ENCODE peak calls at places on chromosomes 16 and 17, in seven cellular contexts. One of them, this sample, is unnamed.

GRCh38 chr16:17945080-17945601 is 391.4 kb downstream of the NPIPA8 start:
- DNase-seq in CD4-positive, alpha-beta T cell: no peak
- DNase-seq in AG04450: no peak
- DNase-seq in SK-N-MC: no peak
- DNase-seq in heart right ventricle: no peak
- DNase-seq in uterus: no peak
- DNase-seq in substantia nigra: no peak
- DNase-seq in this sample: no peak

GRCh38 chr17:63537991-63538692 is 12.1 kb upstream of the DCAF7 start:
- DNase-seq in CD4-positive, alpha-beta T cell: no peak
- DNase-seq in AG04450: no peak
- DNase-seq in SK-N-MC: no peak
- DNase-seq in heart right ventricle: no peak
- DNase-seq in uterus: no peak
- DNase-seq in substantia nigra: no peak
- DNase-seq in this sample: no peak

GRCh38 chr17:385836-386144 is 33.2 kb upstream of the RPH3AL start:
- DNase-seq in CD4-positive, alpha-beta T cell: no peak
- DNase-seq in AG04450: no peak
- DNase-seq in SK-N-MC: no peak
- DNase-seq in heart right ventricle: no peak
- DNase-seq in uterus: no peak
- DNase-seq in substantia nigra: no peak
- DNase-seq in this sample: no peak

GRCh38 chr16:74304164-74304834 is 7.7 kb downstream of the PSMD7 start:
- DNase-seq in CD4-positive, alpha-beta T cell: no peak
- DNase-seq in AG04450: no peak
- DNase-seq in SK-N-MC: no peak
- DNase-seq in heart right ventricle: no peak
- DNase-seq in uterus: no peak
- DNase-seq in substantia nigra: no peak
- DNase-seq in this sample: no peak

GRCh38 chr16:369866-370436 is 387 bp downstream of the MRPL28 start:
- DNase-seq in CD4-positive, alpha-beta T cell: no peak
- DNase-seq in AG04450: no peak
- DNase-seq in SK-N-MC: no peak
- DNase-seq in heart right ventricle: no peak
- DNase-seq in uterus: no peak
- DNase-seq in substantia nigra: no peak
- DNase-seq in this sample: no peak

GRCh38 chr16:17362946-17363345 is 107.8 kb downstream of the XYLT1 start:
- DNase-seq in CD4-positive, alpha-beta T cell: no peak
- DNase-seq in AG04450: no peak
- DNase-seq in SK-N-MC: no peak
- DNase-seq in heart right ventricle: no peak
- DNase-seq in uterus: no peak
- DNase-seq in substantia nigra: no peak
- DNase-seq in this sample: no peak

GRCh38 chr17:77382356-77382911 is 241.7 kb downstream of the SEC14L1 start:
- DNase-seq in CD4-positive, alpha-beta T cell: peak
- DNase-seq in AG04450: no peak
- DNase-seq in SK-N-MC: no peak
- DNase-seq in heart right ventricle: no peak
- DNase-seq in uterus: no peak
- DNase-seq in substantia nigra: no peak
- DNase-seq in this sample: no peak

GRCh38 chr17:14004927-14005630 is 64.2 kb upstream of the COX10 start:
- DNase-seq in CD4-positive, alpha-beta T cell: no peak
- DNase-seq in AG04450: no peak
- DNase-seq in SK-N-MC: no peak
- DNase-seq in heart right ventricle: no peak
- DNase-seq in uterus: no peak
- DNase-seq in substantia nigra: no peak
- DNase-seq in this sample: no peak

GRCh38 chr17:71110326-71110725 is 941.0 kb downstream of the KCNJ2 start:
- DNase-seq in CD4-positive, alpha-beta T cell: no peak
- DNase-seq in AG04450: no peak
- DNase-seq in SK-N-MC: no peak
- DNase-seq in heart right ventricle: no peak
- DNase-seq in uterus: no peak
- DNase-seq in substantia nigra: no peak
- DNase-seq in this sample: no peak

GRCh38 chr17:56222255-56222654 is 69.0 kb downstream of the ANKFN1 start:
- DNase-seq in CD4-positive, alpha-beta T cell: no peak
- DNase-seq in AG04450: no peak
- DNase-seq in SK-N-MC: no peak
- DNase-seq in heart right ventricle: no peak
- DNase-seq in uterus: no peak
- DNase-seq in substantia nigra: no peak
- DNase-seq in this sample: no peak

GRCh38 chr17:73782641-73783381 is 138.6 kb upstream of the SDK2 start:
- DNase-seq in CD4-positive, alpha-beta T cell: no peak
- DNase-seq in AG04450: no peak
- DNase-seq in SK-N-MC: no peak
- DNase-seq in heart right ventricle: no peak
- DNase-seq in uterus: no peak
- DNase-seq in substantia nigra: no peak
- DNase-seq in this sample: no peak

GRCh38 chr17:79988163-79988971 is 47.3 kb downstream of the TBC1D16 start:
- DNase-seq in CD4-positive, alpha-beta T cell: no peak
- DNase-seq in AG04450: peak
- DNase-seq in SK-N-MC: no peak
- DNase-seq in heart right ventricle: no peak
- DNase-seq in uterus: peak
- DNase-seq in substantia nigra: no peak
- DNase-seq in this sample: no peak

GRCh38 chr17:62673614-62674362 is 46.3 kb downstream of the MRC2 start:
- DNase-seq in CD4-positive, alpha-beta T cell: no peak
- DNase-seq in AG04450: no peak
- DNase-seq in SK-N-MC: no peak
- DNase-seq in heart right ventricle: no peak
- DNase-seq in uterus: no peak
- DNase-seq in substantia nigra: no peak
- DNase-seq in this sample: peak

GRCh38 chr16:64305663-64306062 is 816.2 kb downstream of the CDH11 start:
- DNase-seq in CD4-positive, alpha-beta T cell: no peak
- DNase-seq in AG04450: no peak
- DNase-seq in SK-N-MC: no peak
- DNase-seq in heart right ventricle: no peak
- DNase-seq in uterus: no peak
- DNase-seq in substantia nigra: no peak
- DNase-seq in this sample: no peak

GRCh38 chr16:50683689-50684374 is 2.7 kb upstream of the SNX20 start:
- DNase-seq in CD4-positive, alpha-beta T cell: peak
- DNase-seq in AG04450: no peak
- DNase-seq in SK-N-MC: no peak
- DNase-seq in heart right ventricle: no peak
- DNase-seq in uterus: no peak
- DNase-seq in substantia nigra: no peak
- DNase-seq in this sample: no peak
- H3K27ac ChIP-seq in CD4-positive, alpha-beta T cell: peak
- H3K27ac ChIP-seq in AG04450: no peak
- H3K27ac ChIP-seq in SK-N-MC: no peak
- H3K27ac ChIP-seq in heart right ventricle: no peak
- H3K27ac ChIP-seq in uterus: no peak
- H3K27ac ChIP-seq in substantia nigra: no peak
- H3K27ac ChIP-seq in this sample: no peak

GRCh38 chr16:84184775-84185174 is 2.1 kb downstream of the TAF1C start:
- DNase-seq in CD4-positive, alpha-beta T cell: no peak
- DNase-seq in AG04450: no peak
- DNase-seq in SK-N-MC: no peak
- DNase-seq in heart right ventricle: peak
- DNase-seq in uterus: no peak
- DNase-seq in substantia nigra: no peak
- DNase-seq in this sample: no peak
- H3K27ac ChIP-seq in CD4-positive, alpha-beta T cell: no peak
- H3K27ac ChIP-seq in AG04450: no peak
- H3K27ac ChIP-seq in SK-N-MC: no peak
- H3K27ac ChIP-seq in heart right ventricle: peak
- H3K27ac ChIP-seq in uterus: no peak
- H3K27ac ChIP-seq in substantia nigra: no peak
- H3K27ac ChIP-seq in this sample: no peak

GRCh38 chr16:86579268-86580062 is 1.1 kb downstream of the FOXL1 start:
- DNase-seq in CD4-positive, alpha-beta T cell: no peak
- DNase-seq in AG04450: no peak
- DNase-seq in SK-N-MC: no peak
- DNase-seq in heart right ventricle: no peak
- DNase-seq in uterus: no peak
- DNase-seq in substantia nigra: no peak
- DNase-seq in this sample: no peak

GRCh38 chr16:86578499-86579267 is at the start of gene FOXL1:
- DNase-seq in CD4-positive, alpha-beta T cell: no peak
- DNase-seq in AG04450: peak
- DNase-seq in SK-N-MC: no peak
- DNase-seq in heart right ventricle: no peak
- DNase-seq in uterus: no peak
- DNase-seq in substantia nigra: no peak
- DNase-seq in this sample: no peak

GRCh38 chr16:86576591-86577313 is 1.6 kb upstream of the FOXL1 start:
- DNase-seq in CD4-positive, alpha-beta T cell: no peak
- DNase-seq in AG04450: peak
- DNase-seq in SK-N-MC: no peak
- DNase-seq in heart right ventricle: no peak
- DNase-seq in uterus: no peak
- DNase-seq in substantia nigra: no peak
- DNase-seq in this sample: no peak

GRCh38 chr16:86577314-86577971 is 906 bp upstream of the FOXL1 start:
- DNase-seq in CD4-positive, alpha-beta T cell: no peak
- DNase-seq in AG04450: peak
- DNase-seq in SK-N-MC: no peak
- DNase-seq in heart right ventricle: no peak
- DNase-seq in uterus: no peak
- DNase-seq in substantia nigra: no peak
- DNase-seq in this sample: no peak

GRCh38 chr16:86578056-86578455 is 293 bp upstream of the FOXL1 start:
- DNase-seq in CD4-positive, alpha-beta T cell: no peak
- DNase-seq in AG04450: peak
- DNase-seq in SK-N-MC: no peak
- DNase-seq in heart right ventricle: no peak
- DNase-seq in uterus: no peak
- DNase-seq in substantia nigra: no peak
- DNase-seq in this sample: no peak
- H3K27ac ChIP-seq in CD4-positive, alpha-beta T cell: no peak
- H3K27ac ChIP-seq in AG04450: peak
- H3K27ac ChIP-seq in SK-N-MC: no peak
- H3K27ac ChIP-seq in heart right ventricle: peak
- H3K27ac ChIP-seq in uterus: no peak
- H3K27ac ChIP-seq in substantia nigra: no peak
- H3K27ac ChIP-seq in this sample: peak

GRCh38 chr17:61334673-61335072 is 65.0 kb upstream of the TBX2 start:
- DNase-seq in CD4-positive, alpha-beta T cell: no peak
- DNase-seq in AG04450: no peak
- DNase-seq in SK-N-MC: no peak
- DNase-seq in heart right ventricle: no peak
- DNase-seq in uterus: no peak
- DNase-seq in substantia nigra: no peak
- DNase-seq in this sample: no peak
- H3K27ac ChIP-seq in CD4-positive, alpha-beta T cell: no peak
- H3K27ac ChIP-seq in AG04450: peak
- H3K27ac ChIP-seq in SK-N-MC: no peak
- H3K27ac ChIP-seq in heart right ventricle: no peak
- H3K27ac ChIP-seq in uterus: no peak
- H3K27ac ChIP-seq in substantia nigra: no peak
- H3K27ac ChIP-seq in this sample: no peak

DNA sequence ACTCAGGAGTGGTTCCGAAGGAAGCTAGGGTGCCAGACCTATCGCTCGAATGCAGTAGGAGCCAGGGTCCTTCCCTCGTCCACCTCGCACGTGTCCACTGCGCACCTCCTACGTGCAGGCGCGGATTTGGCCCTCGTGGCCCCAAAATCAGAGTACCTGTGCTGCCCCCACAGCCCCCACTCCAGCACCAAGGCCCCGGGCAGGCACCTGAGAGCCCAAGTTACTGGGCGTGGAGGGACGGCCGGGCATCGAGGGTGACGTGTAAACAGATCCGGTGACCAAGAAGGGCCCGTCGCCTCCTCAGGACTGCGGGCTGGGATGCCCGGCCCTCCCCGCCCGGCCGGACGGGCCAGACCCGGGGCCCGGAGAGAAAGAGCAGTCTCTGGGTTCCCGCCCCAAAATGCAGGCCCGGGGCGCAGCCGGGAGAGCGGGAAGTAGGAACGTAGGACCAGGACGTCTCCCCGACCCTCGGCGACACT is 492 bp downstream of the SLC25A39 start:
- DNase-seq in CD4-positive, alpha-beta T cell: no peak
- DNase-seq in AG04450: no peak
- DNase-seq in SK-N-MC: no peak
- DNase-seq in heart right ventricle: no peak
- DNase-seq in uterus: no peak
- DNase-seq in substantia nigra: no peak
- DNase-seq in this sample: peak
- H3K27ac ChIP-seq in CD4-positive, alpha-beta T cell: no peak
- H3K27ac ChIP-seq in AG04450: no peak
- H3K27ac ChIP-seq in SK-N-MC: no peak
- H3K27ac ChIP-seq in heart right ventricle: peak
- H3K27ac ChIP-seq in uterus: peak
- H3K27ac ChIP-seq in substantia nigra: peak
- H3K27ac ChIP-seq in this sample: peak

GRCh38 chr17:68863091-68863652 is 92.0 kb downstream of the ABCA8 start:
- DNase-seq in CD4-positive, alpha-beta T cell: no peak
- DNase-seq in AG04450: no peak
- DNase-seq in SK-N-MC: no peak
- DNase-seq in heart right ventricle: no peak
- DNase-seq in uterus: no peak
- DNase-seq in substantia nigra: no peak
- DNase-seq in this sample: no peak

GRCh38 chr17:68865584-68865983 is 89.6 kb downstream of the ABCA8 start:
- DNase-seq in CD4-positive, alpha-beta T cell: no peak
- DNase-seq in AG04450: no peak
- DNase-seq in SK-N-MC: no peak
- DNase-seq in heart right ventricle: no peak
- DNase-seq in uterus: no peak
- DNase-seq in substantia nigra: no peak
- DNase-seq in this sample: no peak

GRCh38 chr17:68860941-68861340 is 94.3 kb downstream of the ABCA8 start:
- DNase-seq in CD4-positive, alpha-beta T cell: no peak
- DNase-seq in AG04450: no peak
- DNase-seq in SK-N-MC: no peak
- DNase-seq in heart right ventricle: no peak
- DNase-seq in uterus: no peak
- DNase-seq in substantia nigra: no peak
- DNase-seq in this sample: no peak

DNA sequence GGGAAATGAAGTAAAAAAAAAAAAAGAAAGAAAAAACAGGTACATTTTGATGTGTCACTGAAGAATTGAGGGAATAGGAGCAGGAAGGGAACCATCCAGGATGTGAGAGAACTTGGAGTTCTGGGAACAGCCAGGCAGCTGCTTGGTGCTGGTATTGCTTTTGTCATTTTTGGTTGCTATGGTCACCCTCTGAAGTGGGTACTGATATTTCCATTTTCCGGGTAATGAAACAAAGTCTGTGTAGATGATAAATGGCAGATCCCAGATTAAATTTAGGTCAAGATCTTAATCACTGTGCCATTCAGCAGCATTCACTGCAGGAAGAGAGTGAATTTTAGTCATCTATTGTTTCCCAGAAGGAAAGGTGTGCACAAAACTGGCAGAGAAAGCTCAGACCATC is 93.6 kb downstream of the ABCA8 start:
- DNase-seq in CD4-positive, alpha-beta T cell: no peak
- DNase-seq in AG04450: no peak
- DNase-seq in SK-N-MC: no peak
- DNase-seq in heart right ventricle: no peak
- DNase-seq in uterus: no peak
- DNase-seq in substantia nigra: no peak
- DNase-seq in this sample: no peak
- H3K27ac ChIP-seq in CD4-positive, alpha-beta T cell: no peak
- H3K27ac ChIP-seq in AG04450: no peak
- H3K27ac ChIP-seq in SK-N-MC: no peak
- H3K27ac ChIP-seq in heart right ventricle: no peak
- H3K27ac ChIP-seq in uterus: no peak
- H3K27ac ChIP-seq in substantia nigra: no peak
- H3K27ac ChIP-seq in this sample: no peak

GRCh38 chr17:41528959-41529353 is 848 bp upstream of the KRT19 start:
- DNase-seq in CD4-positive, alpha-beta T cell: no peak
- DNase-seq in AG04450: no peak
- DNase-seq in SK-N-MC: no peak
- DNase-seq in heart right ventricle: no peak
- DNase-seq in uterus: no peak
- DNase-seq in substantia nigra: no peak
- DNase-seq in this sample: no peak
- H3K27ac ChIP-seq in CD4-positive, alpha-beta T cell: no peak
- H3K27ac ChIP-seq in AG04450: no peak
- H3K27ac ChIP-seq in SK-N-MC: no peak
- H3K27ac ChIP-seq in heart right ventricle: no peak
- H3K27ac ChIP-seq in uterus: peak
- H3K27ac ChIP-seq in substantia nigra: no peak
- H3K27ac ChIP-seq in this sample: no peak